ENCODE peak calls at places on chromosomes 3 and 15, in four cellular contexts. C, Q, K and J are unnamed samples.

GRCh38 chr3:187955076-187955952 is 198.6 kb upstream of the LPP start:
- DNase-seq in C (peak; percentile 65), Q (no peak), K (no peak), J (no peak)

GRCh38 chr3:190222360-190222759 is 99.9 kb downstream of the CLDN1 start:
- DNase-seq in C (no peak), Q (no peak), K (no peak), J (no peak)

GRCh38 chr3:145094355-145094941 is 1066.5 kb downstream of the PLOD2 start:
- DNase-seq in C (peak; percentile 59), Q (no peak), K (peak; percentile 28), J (no peak)

GRCh38 chr3:169668081-169668956 is 4.8 kb upstream of the MECOM start:
- DNase-seq in C (peak; percentile 57), Q (peak; percentile 37), K (peak; percentile 47), J (no peak)

GRCh38 chr3:190591080-190591479 is 77.2 kb downstream of the IL1RAP start:
- DNase-seq in C (no peak), Q (no peak), K (no peak), J (no peak)

GRCh38 chr3:141052570-141053069 is 1.5 kb downstream of the SPSB4 start:
- DNase-seq in C (peak; percentile 11), Q (peak; percentile 68), K (no peak), J (no peak)

GRCh38 chr3:39050020-39050419 is 1.7 kb downstream of the SCN11A start:
- DNase-seq in C (no peak), Q (no peak), K (no peak), J (no peak)

GRCh38 chr3:108388136-108389132 is 92.1 kb downstream of the HHLA2 start:
- DNase-seq in C (no peak), Q (no peak), K (peak; percentile 18), J (no peak)

GRCh38 chr15:83613716-83614115 is 40.2 kb upstream of the ADAMTSL3 start:
- DNase-seq in C (no peak), Q (no peak), K (no peak), J (no peak)

GRCh38 chr15:100714749-100715342 is 112.5 kb downstream of the ASB7 start:
- DNase-seq in C (no peak), Q (no peak), K (no peak), J (no peak)

GRCh38 chr3:192830279-192831110 is 87.2 kb downstream of the MB21D2 start:
- DNase-seq in C (no peak), Q (no peak), K (peak; percentile 50), J (no peak)

GRCh38 chr3:136928240-136928639 is 29.5 kb upstream of the IL20RB start:
- DNase-seq in C (no peak), Q (no peak), K (no peak), J (no peak)

GRCh38 chr3:10445561-10445960 is 59.8 kb downstream of the ATP2B2 start:
- DNase-seq in C (no peak), Q (no peak), K (no peak), J (no peak)

GRCh38 chr15:57263520-57263919 is 112.8 kb upstream of the CGNL1 start:
- DNase-seq in C (no peak), Q (no peak), K (no peak), J (no peak)

GRCh38 chr3:127671523-127672428 is 976 bp upstream of the ABTB1 start:
- DNase-seq in C (peak; percentile 21), Q (no peak), K (peak; percentile 63), J (no peak)

GRCh38 chr15:100824211-100824610 is 55.4 kb upstream of the ALDH1A3 start:
- DNase-seq in C (no peak), Q (no peak), K (no peak), J (no peak)